ENCODE peak calls at places on chromosome 1, in nine cellular contexts. A is activated gamma-delta T cell treated with anti-CD3 and anti-CD28 coated beads, Interleukin-2, amount 50 U/mL, for 16 hours; Z is NCI-H69; K is head of caudate nucleus; O is NCI-H1417; D is GOT3; L is GM18507; T is Daoy; S is RPMI7951. V is an unnamed sample.

GRCh38 chr1:243748227-243748626 is 101.8 kb downstream of the AKT3 start:
- DNase-seq in O (no peak), D (no peak), S (no peak), T (no peak), Z (peak; percentile 34), A (no peak), L (no peak), K (no peak), V (no peak)

GRCh38 chr1:230112131-230112701 is 45.2 kb downstream of the GALNT2 start:
- DNase-seq in A (no peak), S (peak; percentile 25), D (no peak), K (peak; percentile 63), T (no peak), L (no peak), Z (no peak), O (peak; percentile 59), V (peak; percentile 35)

GRCh38 chr1:4519954-4520353 is 134.5 kb upstream of the AJAP1 start:
- DNase-seq in T (no peak), L (no peak), O (no peak), Z (no peak), S (no peak), K (no peak), A (no peak), D (no peak), V (no peak)

GRCh38 chr1:89260042-89260441 is 12.6 kb downstream of the GBP5 start:
- DNase-seq in O (peak; percentile 71), K (no peak), A (no peak), T (no peak), D (no peak), L (no peak), Z (peak; percentile 87), S (no peak), V (no peak)

GRCh38 chr1:2248127-2248826 is 20.2 kb downstream of the SKI start:
- DNase-seq in K (no peak), L (no peak), S (no peak), A (no peak), Z (no peak), T (no peak), O (no peak), D (no peak), V (no peak)

GRCh38 chr1:201990427-201990826 is 8.0 kb downstream of the RNPEP start:
- DNase-seq in K (no peak), S (no peak), Z (no peak), O (no peak), A (no peak), L (no peak), T (no peak), D (no peak), V (no peak)

GRCh38 chr1:86062458-86062857 is 94.1 kb downstream of the COL24A1 start:
- DNase-seq in D (no peak), T (peak; percentile 42), K (no peak), S (no peak), A (no peak), L (no peak), O (no peak), Z (peak; percentile 78), V (no peak)

GRCh38 chr1:112341986-112342385 is 54.0 kb upstream of the CTTNBP2NL start:
- DNase-seq in Z (no peak), D (no peak), K (no peak), L (no peak), A (no peak), T (no peak), O (no peak), S (no peak), V (no peak)

GRCh38 chr1:42046772-42047552 is 106.2 kb upstream of the GUCA2B start:
- DNase-seq in K (no peak), S (no peak), T (no peak), A (no peak), Z (peak; percentile 28), O (peak; percentile 3), L (no peak), D (no peak), V (peak; percentile 52)

GRCh38 chr1:11151854-11152612 is 37.1 kb upstream of the ANGPTL7 start:
- DNase-seq in Z (no peak), O (no peak), A (no peak), D (no peak), L (no peak), K (no peak), S (no peak), T (no peak), V (no peak)

GRCh38 chr1:15436881-15437449 is 1.3 kb upstream of the CTRC start:
- DNase-seq in O (no peak), K (no peak), D (no peak), A (no peak), L (no peak), S (no peak), T (no peak), Z (peak; percentile 21), V (no peak)

GRCh38 chr1:92951141-92951582 is 10.1 kb downstream of the DIPK1A start:
- DNase-seq in O (no peak), L (no peak), K (no peak), Z (peak; percentile 2), S (peak; percentile 76), D (no peak), T (peak; percentile 60), A (no peak), V (no peak)

V was measured in DMS79.